ENCODE peak calls at places on chromosomes 2 and 18, in four cellular contexts. N is fibroblast of lung, Q is HCT116, U is transverse colon. D is an unnamed sample.

GRCh38 chr2:187964742-187965141 is 326.9 kb upstream of the GULP1 start:
- DNase-seq in N (peak), Q (no peak), U (no peak), D (no peak)

GRCh38 chr2:57490746-57491145 is 555.9 kb upstream of the VRK2 start:
- DNase-seq in N (no peak), Q (no peak), U (no peak), D (no peak)

GRCh38 chr2:148303166-148303565 is 282.3 kb downstream of the MBD5 start:
- DNase-seq in N (no peak), Q (no peak), U (no peak), D (no peak)

GRCh38 chr2:196653843-196654242 is 14.3 kb downstream of the CCDC150 start:
- DNase-seq in N (no peak), Q (no peak), U (no peak), D (no peak)

GRCh38 chr2:154934213-154934612 is 235.7 kb downstream of the KCNJ3 start:
- DNase-seq in N (no peak), Q (no peak), U (no peak), D (no peak)

GRCh38 chr2:207219716-207220414 is 54.1 kb upstream of the KLF7 start:
- DNase-seq in N (peak), Q (no peak), U (no peak), D (no peak)

GRCh38 chr2:163465440-163465839 is 270.4 kb downstream of the FIGN start:
- DNase-seq in N (peak), Q (no peak), U (no peak), D (no peak)

GRCh38 chr18:58970943-58971799 is 106.5 kb downstream of the ZNF532 start:
- DNase-seq in N (no peak), Q (no peak), U (no peak), D (no peak)

GRCh38 chr18:56575819-56576663 is 62.4 kb downstream of the TXNL1 start:
- DNase-seq in N (peak), Q (peak), U (no peak), D (peak)

GRCh38 chr2:206443735-206444527 is 599 bp downstream of the ADAM23 start:
- DNase-seq in N (peak), Q (no peak), U (no peak), D (peak)

GRCh38 chr2:174667461-174667860 is 69.9 kb upstream of the WIPF1 start:
- DNase-seq in N (no peak), Q (no peak), U (no peak), D (no peak)

GRCh38 chr2:171244466-171244969 is 83.8 kb upstream of the TLK1 start:
- DNase-seq in N (peak), Q (no peak), U (no peak), D (no peak)

GRCh38 chr2:109185338-109185737 is 56.3 kb downstream of the SH3RF3 start:
- DNase-seq in N (peak), Q (no peak), U (no peak), D (no peak)

GRCh38 chr2:66305714-66306113 is 129.2 kb upstream of the MEIS1 start:
- DNase-seq in N (peak), Q (no peak), U (peak), D (no peak)

GRCh38 chr2:10532631-10533101 is 84.5 kb upstream of the ODC1 start:
- DNase-seq in N (no peak), Q (no peak), U (no peak), D (no peak)

GRCh38 chr2:3512086-3512485 is 7.2 kb downstream of the ADI1 start:
- DNase-seq in N (no peak), Q (no peak), U (no peak), D (no peak)

GRCh38 chr2:23366720-23367119 is 18.3 kb upstream of the KLHL29 start:
- DNase-seq in N (no peak), Q (no peak), U (no peak), D (no peak)

GRCh38 chr2:162928356-162928755 is 89.8 kb upstream of the KCNH7 start:
- DNase-seq in N (no peak), Q (no peak), U (no peak), D (no peak)

GRCh38 chr2:236172866-236173733 is 4.9 kb upstream of the GBX2 start:
- DNase-seq in N (no peak), Q (no peak), U (no peak), D (peak)

GRCh38 chr18:49381267-49381865 is 79.1 kb downstream of the DYM start:
- DNase-seq in N (no peak), Q (no peak), U (no peak), D (no peak)

GRCh38 chr2:134142903-134143302 is 111.0 kb upstream of the MGAT5 start:
- DNase-seq in N (no peak), Q (no peak), U (no peak), D (no peak)

GRCh38 chr2:218074031-218074430 is 5.0 kb downstream of the RUFY4 start:
- DNase-seq in N (no peak), Q (peak), U (peak), D (peak)

GRCh38 chr18:12745095-12745820 is 42.4 kb downstream of the PSMG2 start:
- DNase-seq in N (no peak), Q (no peak), U (no peak), D (no peak)

GRCh38 chr2:40243581-40243980 is 208.3 kb downstream of the SLC8A1 start:
- DNase-seq in N (peak), Q (no peak), U (no peak), D (no peak)
- TF ChIP-seq CTCF in N (no peak), Q (no peak), U (no peak), D (no peak)

GRCh38 chr2:177812713-177813396 is 259.7 kb downstream of the PDE11A start:
- DNase-seq in N (no peak), Q (no peak), U (no peak), D (no peak)
- TF ChIP-seq CTCF in N (no peak), Q (peak), U (no peak), D (no peak)

DNA sequence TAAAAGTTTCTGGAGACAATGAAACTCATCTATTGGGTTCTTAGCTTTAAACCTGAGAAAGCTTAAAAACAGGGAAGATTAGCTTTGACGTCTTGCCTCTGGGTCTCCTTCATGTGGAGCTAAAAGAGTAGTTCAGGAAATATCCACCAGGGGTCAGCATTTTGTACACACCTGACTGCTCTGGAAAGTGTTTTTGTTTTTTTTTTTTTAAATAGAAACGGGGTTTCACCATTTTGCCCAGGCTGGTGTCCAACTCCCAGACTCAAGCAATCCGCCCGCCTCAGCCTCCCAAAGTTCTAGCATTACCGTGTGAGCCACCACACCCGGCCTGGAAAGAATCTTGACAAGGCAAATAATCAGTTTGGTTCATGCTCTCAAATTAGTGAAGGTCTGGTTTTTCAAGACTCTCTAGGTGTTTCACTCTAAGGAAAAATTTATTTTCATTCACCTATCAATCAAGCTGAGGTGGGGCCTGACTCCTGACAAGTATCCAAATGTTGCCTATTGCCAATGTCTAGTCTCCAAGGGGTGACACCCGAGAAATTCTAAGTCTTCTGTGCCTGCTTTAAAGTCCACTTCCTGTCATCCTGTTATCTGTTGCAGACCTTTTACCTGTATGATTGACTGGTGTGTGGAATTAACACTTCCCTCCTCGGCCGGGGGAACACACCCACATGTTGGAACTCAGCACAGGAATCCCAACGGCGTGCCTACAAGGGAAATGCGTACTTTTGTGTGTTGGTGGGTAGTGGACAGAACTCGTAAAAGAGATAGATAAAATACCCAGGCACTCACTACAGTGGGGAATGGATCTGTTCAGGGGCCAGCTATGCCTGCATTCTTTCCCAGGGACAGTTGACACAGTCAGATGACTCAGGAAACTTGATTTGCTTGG is 11.3 kb downstream of the IL1RN start:
- DNase-seq in N (peak), Q (peak), U (no peak), D (peak)
- TF ChIP-seq CTCF in N (peak), Q (peak), U (peak), D (peak)

GRCh38 chr2:113697516-113697915 is 58.9 kb downstream of the SLC35F5 start:
- DNase-seq in N (no peak), Q (no peak), U (no peak), D (no peak)

GRCh38 chr2:113703404-113704299 is 52.8 kb downstream of the SLC35F5 start:
- DNase-seq in N (no peak), Q (no peak), U (peak), D (no peak)

GRCh38 chr2:113699048-113699447 is 57.4 kb downstream of the SLC35F5 start:
- DNase-seq in N (no peak), Q (no peak), U (no peak), D (peak)

GRCh38 chr2:113705982-113706523 is 50.4 kb downstream of the SLC35F5 start:
- DNase-seq in N (no peak), Q (no peak), U (no peak), D (no peak)

DNA sequence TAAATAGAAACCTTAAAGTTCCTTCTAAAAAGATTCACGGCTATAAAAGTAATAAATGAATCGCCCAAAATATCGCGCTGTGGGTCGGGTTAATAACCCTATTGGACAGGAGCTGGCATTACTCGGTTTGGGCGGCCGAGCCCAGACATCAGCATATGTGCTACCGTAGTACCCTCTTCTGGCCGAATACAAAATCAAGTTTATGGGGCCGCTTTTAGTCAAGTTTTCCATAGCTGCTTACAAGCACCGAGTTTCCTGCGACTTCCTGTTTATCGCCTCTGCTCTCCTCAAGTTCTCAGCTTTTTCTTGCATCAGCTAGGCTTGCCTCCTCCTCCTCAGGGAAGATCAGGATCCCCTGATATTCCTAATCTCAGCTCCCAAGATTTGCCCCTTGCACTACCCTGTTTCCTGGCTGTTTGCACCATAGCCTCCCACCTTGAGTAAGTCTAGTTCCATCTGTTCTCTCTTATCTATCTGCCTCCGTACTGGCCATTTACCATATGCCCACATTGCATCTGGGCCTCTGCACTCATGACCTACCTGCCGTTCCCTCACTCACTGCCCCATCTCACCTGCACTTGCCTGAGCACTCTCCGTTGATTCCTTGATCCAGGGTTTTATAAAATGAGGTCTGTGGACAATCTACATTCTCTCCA is 56.1 kb downstream of the SLC35F5 start:
- DNase-seq in N (peak), Q (no peak), U (no peak), D (peak)
- TF ChIP-seq CTCF in N (no peak), Q (no peak), U (no peak), D (peak)

DNA sequence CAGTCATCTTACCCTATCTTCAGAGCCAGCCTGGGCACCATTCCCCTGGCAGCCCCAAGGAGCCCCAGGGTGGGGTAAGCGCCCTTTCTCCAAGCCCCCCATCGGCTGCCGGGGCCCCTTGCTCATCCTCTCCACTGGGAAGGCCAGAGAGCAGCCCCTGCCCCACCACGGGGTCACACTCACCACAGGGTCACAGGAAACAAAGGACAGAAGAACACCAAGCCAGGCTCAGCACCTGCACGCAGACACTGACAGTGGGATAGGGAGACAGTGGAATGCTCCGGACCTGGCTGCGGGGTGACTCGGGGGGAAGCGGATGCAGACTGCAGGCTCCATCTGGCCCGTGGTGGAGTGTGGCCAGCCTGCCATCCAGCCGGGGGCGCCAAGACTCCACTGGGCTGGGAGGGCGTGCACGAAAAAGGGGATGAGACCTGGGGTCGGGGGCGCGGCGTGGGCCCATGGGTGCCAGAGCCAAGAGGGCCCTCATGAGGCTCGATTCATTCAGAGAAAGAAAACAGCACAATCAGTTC is 21.1 kb downstream of the HDAC4 start:
- DNase-seq in N (no peak), Q (no peak), U (no peak), D (no peak)
- TF ChIP-seq CTCF in N (no peak), Q (peak), U (no peak), D (no peak)

GRCh38 chr2:152525277-152525838 is 190.4 kb downstream of the FMNL2 start:
- DNase-seq in N (no peak), Q (no peak), U (peak), D (no peak)
- TF ChIP-seq CTCF in N (no peak), Q (no peak), U (no peak), D (no peak)

GRCh38 chr2:20449501-20450200 is 2.8 kb downstream of the RHOB start:
- DNase-seq in N (peak), Q (no peak), U (no peak), D (no peak)

GRCh38 chr2:20446280-20446916 is 476 bp upstream of the RHOB start:
- DNase-seq in N (no peak), Q (no peak), U (no peak), D (no peak)

GRCh38 chr2:20448246-20449046 is 1.6 kb downstream of the RHOB start:
- DNase-seq in N (peak), Q (no peak), U (no peak), D (no peak)

GRCh38 chr2:20446917-20447436 is at the start of gene RHOB:
- DNase-seq in N (peak), Q (peak), U (peak), D (peak)

DNA sequence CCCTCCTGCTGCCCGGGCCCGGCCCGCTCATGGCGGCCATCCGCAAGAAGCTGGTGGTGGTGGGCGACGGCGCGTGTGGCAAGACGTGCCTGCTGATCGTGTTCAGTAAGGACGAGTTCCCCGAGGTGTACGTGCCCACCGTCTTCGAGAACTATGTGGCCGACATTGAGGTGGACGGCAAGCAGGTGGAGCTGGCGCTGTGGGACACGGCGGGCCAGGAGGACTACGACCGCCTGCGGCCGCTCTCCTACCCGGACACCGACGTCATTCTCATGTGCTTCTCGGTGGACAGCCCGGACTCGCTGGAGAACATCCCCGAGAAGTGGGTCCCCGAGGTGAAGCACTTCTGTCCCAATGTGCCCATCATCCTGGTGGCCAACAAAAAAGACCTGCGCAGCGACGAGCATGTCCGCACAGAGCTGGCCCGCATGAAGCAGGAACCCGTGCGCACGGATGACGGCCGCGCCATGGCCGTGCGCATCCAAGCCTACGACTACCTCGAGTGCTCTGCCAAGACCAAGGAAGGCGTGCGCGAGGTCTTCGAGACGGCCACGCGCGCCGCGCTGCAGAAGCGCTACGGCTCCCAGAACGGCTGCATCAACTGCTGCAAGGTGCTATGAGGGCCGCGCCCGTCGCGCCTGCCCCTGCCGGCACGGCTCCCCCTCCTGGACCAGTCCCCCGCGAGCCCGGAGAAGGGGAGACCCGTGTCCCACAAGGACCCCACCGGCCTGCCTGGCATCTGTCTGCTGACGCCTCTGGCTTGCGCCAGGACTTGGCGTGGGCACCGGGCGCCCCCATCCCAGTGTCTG is 767 bp downstream of the RHOB start:
- DNase-seq in N (peak), Q (no peak), U (peak), D (peak)
- TF ChIP-seq CTCF in N (no peak), Q (no peak), U (no peak), D (no peak)

DNA sequence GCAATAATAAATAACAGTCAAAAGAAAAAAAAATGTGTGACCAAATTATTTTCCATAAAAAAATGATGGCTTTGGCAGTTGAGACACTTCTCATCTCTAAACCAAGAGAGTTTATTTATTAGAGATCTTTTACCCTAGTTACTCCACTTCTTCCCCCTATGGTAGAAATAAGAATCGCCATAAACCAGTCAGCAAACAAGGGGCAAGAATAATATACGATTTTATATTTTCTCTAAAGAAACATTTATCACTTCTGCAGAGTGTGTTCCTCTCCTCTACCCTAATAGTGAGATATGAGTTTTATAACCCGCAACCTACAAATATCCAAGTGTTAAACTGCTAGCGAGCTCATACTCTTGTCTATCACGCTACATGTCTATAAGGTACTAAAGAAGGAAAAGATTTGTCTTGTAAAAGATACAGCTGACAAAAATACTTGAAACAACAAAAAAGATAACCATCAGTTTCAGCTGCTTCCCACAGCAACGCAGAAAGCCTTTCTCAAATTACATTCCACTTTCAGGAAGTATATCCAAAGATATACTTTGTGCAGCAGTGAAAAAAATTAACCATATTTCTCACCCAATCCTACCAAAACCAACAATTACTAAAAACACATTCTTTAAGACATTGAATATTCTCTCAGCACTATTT is 2.2 kb downstream of the RNF103 start:
- DNase-seq in N (peak), Q (no peak), U (no peak), D (no peak)
- TF ChIP-seq CTCF in N (no peak), Q (no peak), U (no peak), D (no peak)

D was measured in GM20000.